ENCODE peak calls at places on chromosomes 6 and 20, in eight cellular contexts. T is psoas muscle; V is CD8-positive, alpha-beta memory T cell; L is effector memory CD4-positive, alpha-beta T cell; W is HCT116; D is hepatocyte; I is stomach; X is breast epithelium. N is an unnamed sample. For H3K4me1, the result is how much of the 10 kb centered on the place peaks cover.

GRCh38 chr20:32152421-32153155 is 43.1 kb downstream of the TM9SF4 start:
- DNase-seq in V (no peak), D (peak), W (no peak), T (no peak), X (no peak), I (no peak), L (no peak), N (no peak)

GRCh38 chr6:1641391-1641790 is 31.7 kb downstream of the FOXC1 start:
- DNase-seq in D (peak), T (no peak), W (peak), I (peak), L (no peak), V (no peak), X (no peak), N (no peak)

GRCh38 chr6:89154131-89154530 is 8.3 kb downstream of the PM20D2 start:
- DNase-seq in T (no peak), V (no peak), W (no peak), D (no peak), L (no peak), I (no peak), X (no peak), N (no peak)

GRCh38 chr20:688809-689208 is 13.2 kb upstream of the SCRT2 start:
- DNase-seq in V (no peak), I (no peak), X (no peak), W (no peak), T (no peak), D (peak), L (no peak), N (no peak)

GRCh38 chr6:47690791-47691190 is 7.6 kb upstream of the ADGRF4 start:
- DNase-seq in I (no peak), T (no peak), W (no peak), D (no peak), V (no peak), X (no peak), L (no peak), N (no peak)

GRCh38 chr6:30828027-30828962 is 56.0 kb upstream of the DDR1 start:
- DNase-seq in I (peak), W (no peak), T (peak), D (peak), X (peak), L (peak), V (peak), N (peak)

GRCh38 chr20:36549942-36550796 is 8.8 kb downstream of the MYL9 start:
- DNase-seq in I (no peak), V (no peak), W (no peak), X (no peak), L (no peak), D (no peak), T (no peak), N (no peak)

GRCh38 chr20:8854566-8854965 is 214.3 kb upstream of the PLCB4 start:
- DNase-seq in L (no peak), X (no peak), D (no peak), I (no peak), V (no peak), W (no peak), T (peak), N (no peak)

GRCh38 chr6:75283907-75284284 is 696 bp downstream of the TMEM30A start:
- DNase-seq in I (no peak), L (peak), D (no peak), V (no peak), X (no peak), W (no peak), T (no peak), N (no peak)

GRCh38 chr6:91132461-91132860 is 545.6 kb upstream of the MAP3K7 start:
- DNase-seq in X (no peak), W (no peak), D (peak), T (no peak), I (no peak), L (no peak), V (no peak), N (peak)

GRCh38 chr6:108947114-108947854 is 99.1 kb downstream of the ARMC2 start:
- DNase-seq in D (peak), W (no peak), X (no peak), L (no peak), V (no peak), T (no peak), I (no peak), N (peak)

GRCh38 chr6:112592159-112592558 is 245.0 kb downstream of the RFPL4B start:
- DNase-seq in W (no peak), T (no peak), I (no peak), D (no peak), V (no peak), L (no peak), X (no peak), N (no peak)

GRCh38 chr6:31978831-31979230 is 3.0 kb upstream of the C4A start:
- DNase-seq in W (no peak), I (no peak), D (no peak), L (no peak), T (no peak), V (no peak), X (no peak), N (no peak)

GRCh38 chr20:48131581-48131980 is 346.3 kb upstream of the SULF2 start:
- DNase-seq in X (no peak), V (no peak), D (no peak), T (no peak), L (no peak), W (no peak), I (no peak), N (peak)

GRCh38 chr6:64861039-64861651 is 845.9 kb downstream of the EYS start:
- DNase-seq in I (no peak), D (no peak), V (no peak), T (no peak), X (no peak), W (no peak), L (no peak), N (no peak)

GRCh38 chr6:125104425-125104824 is 49.1 kb upstream of the TPD52L1 start:
- DNase-seq in I (no peak), V (no peak), L (no peak), T (no peak), W (no peak), D (no peak), X (no peak), N (peak)

GRCh38 chr6:154749341-154749740 is 16.1 kb downstream of the SCAF8 start:
- DNase-seq in T (no peak), I (no peak), W (no peak), V (no peak), X (no peak), L (no peak), D (no peak), N (no peak)

GRCh38 chr6:11495565-11496145 is 41.9 kb upstream of the TMEM170B start:
- DNase-seq in T (no peak), V (no peak), X (no peak), D (no peak), W (no peak), L (no peak), I (no peak), N (no peak)

GRCh38 chr20:40160151-40160550 is 528.9 kb downstream of the MAFB start:
- DNase-seq in V (no peak), T (peak), I (peak), D (peak), X (no peak), W (peak), L (no peak), N (peak)

DNA sequence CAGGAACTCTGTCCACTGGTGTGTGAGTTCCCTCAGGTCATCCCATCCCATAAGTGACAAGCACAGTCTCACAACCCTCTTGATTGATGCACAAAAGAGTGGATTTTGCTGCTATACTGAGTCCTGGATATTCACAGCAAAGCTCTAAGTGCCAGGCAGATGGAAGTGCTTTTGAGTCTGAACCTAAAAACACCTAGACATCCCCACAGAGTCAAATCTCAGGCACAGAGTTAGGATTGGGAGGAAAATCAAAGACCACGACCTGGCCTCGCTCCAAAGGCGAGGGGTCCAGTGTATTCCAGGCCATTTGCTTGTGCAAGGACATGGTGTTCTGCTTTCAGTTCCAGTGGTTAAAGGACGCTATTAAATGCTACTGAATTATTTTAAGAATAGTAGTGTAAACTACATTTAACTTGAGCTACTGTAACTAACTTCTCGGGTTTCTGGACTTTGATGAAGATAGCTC is 56.8 kb downstream of the RREB1 start:
- DNase-seq in I (no peak), L (no peak), V (no peak), D (no peak), X (no peak), T (no peak), W (no peak), N (no peak)
- H3K4me1 ChIP-seq in I (half or more), L (under half), V (under half), D (half or more), X (under half), T (half or more), W (half or more), N (under half)

DNA sequence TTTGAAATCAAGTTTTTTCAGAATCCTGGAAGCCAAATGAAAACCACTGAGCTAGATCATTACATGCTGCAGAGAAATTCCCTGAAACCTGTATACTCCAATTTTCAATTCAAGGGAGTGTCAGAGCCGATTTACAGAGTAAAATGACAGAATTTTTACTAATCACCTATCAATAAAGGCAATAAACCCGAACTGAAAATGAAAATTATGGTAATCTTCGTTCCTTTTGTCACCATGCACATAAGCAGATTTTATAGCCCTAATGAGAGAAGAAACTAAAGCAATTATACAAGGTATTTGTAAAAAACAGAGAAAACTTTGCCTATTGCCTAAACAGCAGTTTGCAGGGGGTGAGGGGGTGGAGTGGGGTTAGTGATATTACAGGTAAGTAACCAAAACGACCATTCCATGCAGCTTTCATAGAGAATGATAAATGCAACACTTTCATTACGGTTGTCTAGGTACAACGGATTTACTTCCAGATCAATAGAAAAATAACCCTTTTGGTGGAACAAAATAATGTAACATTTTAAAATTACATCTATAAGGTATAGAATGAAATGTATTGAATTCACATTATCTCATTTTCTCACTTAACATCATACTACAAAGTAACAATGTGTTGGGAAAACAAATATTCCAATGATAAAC is 115.2 kb upstream of the BEND6 start:
- DNase-seq in W (no peak), I (no peak), X (no peak), V (no peak), L (no peak), D (no peak), T (no peak), N (no peak)
- H3K27ac ChIP-seq in W (no peak), I (no peak), X (no peak), V (no peak), L (no peak), D (no peak), T (peak), N (peak)

DNA sequence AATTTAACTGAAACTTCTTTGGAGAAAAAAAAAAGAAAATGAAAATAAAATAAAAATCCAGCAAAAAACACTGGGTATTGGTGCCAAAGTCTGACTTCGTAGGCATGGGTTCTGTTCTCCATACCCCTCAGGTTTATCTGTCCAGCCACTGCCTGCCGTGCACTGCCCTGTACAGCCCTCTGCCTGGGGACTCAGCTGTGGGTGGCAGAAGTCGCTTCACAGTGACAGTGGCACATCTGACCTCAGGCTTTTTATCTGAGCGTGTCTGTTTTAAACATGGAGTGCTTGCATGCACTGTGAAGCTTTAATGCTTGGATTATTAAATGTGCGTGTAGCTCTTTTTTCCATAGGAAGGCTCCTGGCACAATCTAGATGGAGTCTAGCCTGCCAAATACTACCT is 375.4 kb downstream of the UTRN start:
- DNase-seq in D (no peak), V (no peak), W (no peak), X (no peak), L (no peak), I (no peak), T (no peak), N (peak)
- H3K4me3 ChIP-seq in D (peak), V (no peak), W (no peak), X (no peak), L (no peak), I (no peak), T (no peak), N (peak)

DNA sequence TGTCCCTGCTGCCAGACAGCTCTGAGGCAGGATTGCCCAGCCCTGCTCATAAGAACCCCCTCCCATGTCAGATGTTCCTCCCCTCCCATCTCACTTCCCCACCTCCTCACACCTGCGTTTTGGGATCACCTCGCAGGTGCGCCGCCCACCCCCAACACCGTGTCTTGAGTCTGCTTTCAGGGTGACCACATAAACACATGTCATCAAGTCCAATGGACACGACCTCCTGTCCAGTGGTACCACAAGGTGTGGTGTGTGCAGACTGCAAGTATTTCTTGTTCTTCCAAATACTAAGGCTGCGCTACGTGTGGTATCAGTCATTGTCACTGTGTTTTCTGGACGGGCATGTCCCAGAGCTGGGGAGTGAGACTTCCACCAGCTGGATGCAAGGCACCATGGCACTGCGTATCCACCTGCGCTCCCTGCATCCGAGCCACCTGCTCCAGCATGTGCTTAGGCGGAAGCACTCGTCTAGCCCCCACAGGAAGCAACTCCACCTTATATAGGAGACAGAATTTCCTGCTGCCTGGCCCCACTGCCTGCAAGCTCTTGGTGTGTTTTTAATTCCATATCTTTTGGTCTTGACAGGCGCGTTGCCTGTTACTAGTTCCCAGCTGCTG is 119.7 kb upstream of the NXT1 start:
- DNase-seq in I (no peak), T (no peak), W (no peak), V (no peak), D (no peak), X (no peak), L (no peak), N (no peak)
- H3K4me1 ChIP-seq in I (under half), T (under half), W (under half), V (under half), D (under half), X (under half), L (under half), N (under half)

GRCh38 chr20:3673551-3674070 is 8.2 kb downstream of the ADAM33 start:
- DNase-seq in T (no peak), W (no peak), V (no peak), X (no peak), L (no peak), I (no peak), D (no peak), N (no peak)
- H3K27ac ChIP-seq in T (no peak), W (no peak), V (no peak), X (no peak), L (no peak), I (no peak), D (no peak), N (no peak)

DNA sequence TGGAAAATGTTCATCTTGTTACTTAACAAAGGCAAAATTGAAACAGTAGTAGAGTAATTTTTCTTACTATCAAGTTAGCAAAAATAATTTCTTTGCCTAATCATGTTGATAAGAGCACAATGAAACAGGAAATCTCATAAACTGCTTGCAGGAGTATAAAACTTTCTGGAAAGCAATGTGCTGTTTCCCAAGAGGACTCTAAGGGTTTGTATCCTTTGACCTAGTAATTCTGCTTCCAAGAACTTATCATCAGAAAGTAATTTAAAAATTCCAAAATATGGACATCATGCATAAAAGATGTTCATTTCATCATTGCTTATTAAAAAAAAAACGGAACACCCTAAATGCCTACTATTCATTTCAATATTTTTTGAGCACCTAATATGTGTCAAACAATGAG is 46.1 kb upstream of the TNFAIP3 start:
- DNase-seq in V (no peak), L (no peak), W (no peak), X (no peak), D (no peak), I (no peak), T (no peak), N (no peak)
- H3K4me3 ChIP-seq in V (no peak), L (no peak), W (no peak), X (no peak), D (no peak), I (no peak), T (no peak), N (no peak)